ENCODE peak calls at places on chromosomes 1 and 21, in seven cellular contexts. K, X, C, L, I, B and A are unnamed samples. For H3K9me3, the result is how much of the 10 kb centered on the place peaks cover.

GRCh38 chr1:218164930-218165686 is 120.0 kb upstream of the RRP15 start:
- DNase-seq in C (peak), L (peak), X (peak), B (no peak), K (peak), I (no peak), A (peak)

GRCh38 chr1:223421025-223421424 is 27.8 kb downstream of the CCDC185 start:
- DNase-seq in L (no peak), B (no peak), C (no peak), X (no peak), K (no peak), I (no peak), A (no peak)

GRCh38 chr1:228148971-228149340 is 774 bp upstream of the GJC2 start:
- DNase-seq in L (no peak), I (no peak), B (peak), X (no peak), C (no peak), K (no peak), A (no peak)

GRCh38 chr1:19705464-19705863 is 40.8 kb downstream of the HTR6 start:
- DNase-seq in I (no peak), X (no peak), L (no peak), B (no peak), K (no peak), C (no peak), A (no peak)

GRCh38 chr1:8397511-8397910 is 79.6 kb downstream of the SLC45A1 start:
- DNase-seq in B (no peak), C (peak), X (no peak), K (peak), I (no peak), L (no peak), A (no peak)

GRCh38 chr1:246537441-246537840 is 28.6 kb downstream of the TFB2M start:
- DNase-seq in K (no peak), C (no peak), I (no peak), B (no peak), X (no peak), L (no peak), A (no peak)

GRCh38 chr1:101137144-101138126 is 99.4 kb upstream of the S1PR1 start:
- DNase-seq in C (peak), K (no peak), I (no peak), B (no peak), X (no peak), L (peak), A (peak)

GRCh38 chr1:34753163-34753562 is 1.7 kb upstream of the GJB5 start:
- DNase-seq in X (no peak), L (no peak), I (peak), B (no peak), C (no peak), K (no peak), A (no peak)

GRCh38 chr1:101174722-101175121 is 62.1 kb upstream of the S1PR1 start:
- DNase-seq in K (no peak), X (no peak), I (peak), B (peak), L (peak), C (peak), A (peak)

GRCh38 chr1:93338426-93338825 is 7.3 kb upstream of the DR1 start:
- DNase-seq in I (peak), X (no peak), C (peak), B (peak), L (peak), K (no peak), A (peak)

GRCh38 chr1:197924516-197925123 is 7.4 kb downstream of the LHX9 start:
- DNase-seq in X (peak), I (no peak), B (peak), L (peak), K (peak), C (peak), A (peak)

GRCh38 chr1:11929849-11930248 is 3.6 kb upstream of the KIAA2013 start:
- DNase-seq in C (peak), B (no peak), L (no peak), I (peak), X (no peak), K (peak), A (no peak)

GRCh38 chr1:30663596-30664091 is 59.7 kb downstream of the MATN1 start:
- DNase-seq in K (no peak), B (no peak), I (no peak), L (no peak), X (peak), C (no peak), A (no peak)

GRCh38 chr1:10824821-10825540 is 28.5 kb upstream of the CASZ1 start:
- DNase-seq in L (peak), C (peak), B (peak), I (peak), X (no peak), K (peak), A (peak)

GRCh38 chr1:198234511-198235251 is 77.9 kb downstream of the NEK7 start:
- DNase-seq in K (peak), L (peak), C (peak), I (peak), B (no peak), X (peak), A (peak)

GRCh38 chr1:201501144-201501543 is 5.8 kb downstream of the CSRP1 start:
- DNase-seq in B (no peak), X (no peak), K (no peak), L (peak), C (peak), I (no peak), A (peak)

GRCh38 chr1:112762541-112763141 is 47.5 kb upstream of the PPM1J start:
- DNase-seq in X (peak), L (peak), B (peak), I (peak), K (peak), C (peak), A (peak)

GRCh38 chr1:11364170-11364569 is 91.2 kb downstream of the UBIAD1 start:
- DNase-seq in X (no peak), K (no peak), L (no peak), C (no peak), I (no peak), B (no peak), A (no peak)

GRCh38 chr1:152110860-152111514 is 4.3 kb downstream of the TCHH start:
- DNase-seq in L (peak), C (peak), K (peak), I (peak), B (peak), X (peak), A (peak)
- TF ChIP-seq EZH2 in L (peak), C (no peak), K (no peak), I (no peak), B (no peak), X (peak), A (peak)

GRCh38 chr21:27722095-27722494 is 755.2 kb upstream of the ADAMTS5 start:
- DNase-seq in B (peak), L (no peak), I (peak), K (no peak), X (no peak), C (no peak), A (no peak)
- H3K9me3 ChIP-seq in B (under half), L (under half), I (under half), K (under half), X (under half), C (under half), A (under half)

DNA sequence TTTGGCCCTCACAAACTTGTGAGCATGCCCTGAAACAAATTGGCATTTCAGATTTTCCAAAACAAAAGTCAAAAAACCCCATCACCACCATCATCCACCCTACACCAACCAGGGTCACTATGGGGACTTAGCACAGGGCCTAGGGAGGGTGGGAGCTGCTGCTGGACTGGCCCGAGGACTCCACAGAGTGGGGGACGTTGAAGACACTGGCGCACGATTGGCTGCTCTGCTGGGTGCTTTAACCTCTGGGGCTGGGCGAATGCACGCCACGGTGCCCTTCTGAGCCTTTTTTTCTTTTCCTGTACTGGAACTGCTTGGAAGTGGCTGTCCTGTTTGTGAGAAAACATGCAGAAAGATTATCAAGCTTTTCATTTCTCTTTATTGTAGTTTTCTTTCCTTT is 92.8 kb downstream of the CD247 start:
- DNase-seq in C (no peak), X (peak), I (no peak), L (no peak), K (no peak), B (no peak), A (no peak)
- TF ChIP-seq EZH2 in C (no peak), X (no peak), I (no peak), L (no peak), K (no peak), B (no peak), A (no peak)

GRCh38 chr1:21829294-21829693 is 17.2 kb downstream of the LDLRAD2 start:
- DNase-seq in B (no peak), K (no peak), X (no peak), L (no peak), I (no peak), C (no peak), A (no peak)
- H3K9me3 ChIP-seq in B (under half), K (under half), X (under half), L (under half), I (under half), C (under half), A (under half)

DNA sequence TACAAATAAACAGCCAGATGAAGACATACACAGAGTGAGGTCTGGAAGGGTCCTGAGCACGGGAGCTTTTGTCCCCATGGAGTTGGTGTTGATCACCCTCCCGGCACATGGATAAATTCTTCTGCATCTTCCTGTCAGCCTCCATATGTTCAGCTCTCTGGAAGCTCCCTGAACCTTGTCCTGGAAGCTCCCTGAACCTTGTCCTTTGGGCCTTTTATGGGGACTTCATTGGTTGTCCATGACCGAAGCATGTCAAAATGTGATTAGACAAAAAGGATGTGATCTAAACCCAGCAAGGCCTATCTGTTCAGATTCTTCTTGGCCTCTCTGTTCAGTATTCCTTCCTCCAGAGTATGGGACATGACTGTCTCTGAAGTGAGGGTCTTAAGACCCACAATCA is 25.4 kb upstream of the RNF11 start:
- DNase-seq in C (no peak), B (no peak), X (no peak), I (no peak), K (no peak), L (no peak), A (no peak)
- TF ChIP-seq EZH2 in C (no peak), B (no peak), X (no peak), I (no peak), K (no peak), L (no peak), A (no peak)

DNA sequence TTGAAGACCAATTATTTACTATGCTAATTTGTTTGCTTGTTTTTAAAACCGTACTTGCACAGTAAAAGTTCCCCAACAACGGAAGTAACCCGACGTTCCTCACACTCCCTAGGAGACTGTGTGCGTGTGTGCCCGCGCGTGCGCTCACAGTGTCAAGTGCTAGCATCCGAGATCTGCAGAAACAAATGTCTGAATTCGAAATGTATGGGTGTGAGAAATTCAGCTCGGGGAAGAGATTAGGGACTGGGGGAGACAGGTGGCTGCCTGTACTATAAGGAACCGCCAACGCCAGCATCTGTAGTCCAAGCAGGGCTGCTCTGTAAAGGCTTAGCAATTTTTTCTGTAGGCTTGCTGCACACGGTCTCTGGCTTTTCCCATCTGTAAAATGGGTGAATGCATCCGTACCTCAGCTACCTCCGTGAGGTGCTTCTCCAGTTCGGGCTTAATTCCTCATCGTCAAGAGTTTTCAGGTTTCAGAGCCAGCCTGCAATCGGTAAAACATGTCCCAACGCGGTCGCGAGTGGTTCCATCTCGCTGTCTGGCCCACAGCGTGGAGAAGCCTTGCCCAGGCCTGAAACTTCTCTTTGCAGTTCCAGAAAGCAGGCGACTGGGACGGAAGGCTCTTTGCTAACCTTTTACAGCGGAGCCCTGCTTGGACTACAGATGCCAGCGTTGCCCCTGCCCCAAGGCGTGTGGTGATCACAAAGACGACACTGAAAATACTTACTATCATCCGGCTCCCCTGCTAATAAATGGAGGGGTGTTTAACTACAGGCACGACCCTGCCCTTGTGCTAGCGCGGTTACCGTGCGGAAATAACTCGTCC is 1.2 kb upstream of the OLIG2 start:
- DNase-seq in X (peak), K (no peak), L (no peak), B (no peak), C (no peak), I (no peak), A (no peak)
- H3K9me3 ChIP-seq in X (under half), K (under half), L (under half), B (under half), C (under half), I (under half), A (under half)